ENCODE peak calls at places on chromosomes 12 and 14, in five cellular contexts. One of them, this sample, is unnamed.

GRCh38 chr12:57049890-57050289 is at the start of gene MYO1A:
- DNase-seq in sigmoid colon: no peak
- DNase-seq in WERI-Rb-1: no peak
- DNase-seq in heart right ventricle: no peak
- DNase-seq in lung: no peak
- DNase-seq in this sample: no peak

GRCh38 chr14:93280743-93281142 is 52.1 kb downstream of the BTBD7 start:
- DNase-seq in sigmoid colon: no peak
- DNase-seq in WERI-Rb-1: no peak
- DNase-seq in heart right ventricle: no peak
- DNase-seq in lung: no peak
- DNase-seq in this sample: no peak

GRCh38 chr14:34328178-34328577 is 133.9 kb downstream of the SPTSSA start:
- DNase-seq in sigmoid colon: no peak
- DNase-seq in WERI-Rb-1: no peak
- DNase-seq in heart right ventricle: no peak
- DNase-seq in lung: no peak
- DNase-seq in this sample: no peak

GRCh38 chr14:64654072-64654899 is 49.9 kb upstream of the PLEKHG3 start:
- DNase-seq in sigmoid colon: no peak
- DNase-seq in WERI-Rb-1: no peak
- DNase-seq in heart right ventricle: no peak
- DNase-seq in lung: no peak
- DNase-seq in this sample: no peak

GRCh38 chr14:64891839-64892375 is 12.2 kb upstream of the SPTB start:
- DNase-seq in sigmoid colon: no peak
- DNase-seq in WERI-Rb-1: peak; percentile 32
- DNase-seq in heart right ventricle: no peak
- DNase-seq in lung: no peak
- DNase-seq in this sample: no peak

GRCh38 chr14:67766035-67766680 is 50.2 kb downstream of the ZFYVE26 start:
- DNase-seq in sigmoid colon: no peak
- DNase-seq in WERI-Rb-1: peak; percentile 20
- DNase-seq in heart right ventricle: no peak
- DNase-seq in lung: no peak
- DNase-seq in this sample: no peak

GRCh38 chr14:76056128-76056527 is 70.6 kb downstream of the IFT43 start:
- DNase-seq in sigmoid colon: no peak
- DNase-seq in WERI-Rb-1: peak; percentile 19
- DNase-seq in heart right ventricle: no peak
- DNase-seq in lung: no peak
- DNase-seq in this sample: no peak

GRCh38 chr14:78758333-78758732 is 588.2 kb downstream of the NRXN3 start:
- DNase-seq in sigmoid colon: no peak
- DNase-seq in WERI-Rb-1: peak; percentile 69
- DNase-seq in heart right ventricle: no peak
- DNase-seq in lung: no peak
- DNase-seq in this sample: no peak

GRCh38 chr14:65864993-65865392 is 452.5 kb downstream of the FUT8 start:
- DNase-seq in sigmoid colon: no peak
- DNase-seq in WERI-Rb-1: peak; percentile 48
- DNase-seq in heart right ventricle: no peak
- DNase-seq in lung: no peak
- DNase-seq in this sample: no peak

GRCh38 chr12:53954694-53955035 is at the start of gene HOXC12:
- DNase-seq in sigmoid colon: no peak
- DNase-seq in WERI-Rb-1: no peak
- DNase-seq in heart right ventricle: no peak
- DNase-seq in lung: no peak
- DNase-seq in this sample: no peak

GRCh38 chr14:65387628-65388027 is 24.9 kb upstream of the FUT8 start:
- DNase-seq in sigmoid colon: no peak
- DNase-seq in WERI-Rb-1: no peak
- DNase-seq in heart right ventricle: no peak
- DNase-seq in lung: no peak
- DNase-seq in this sample: no peak

GRCh38 chr12:19709889-19710288 is 270.6 kb downstream of the AEBP2 start:
- DNase-seq in sigmoid colon: no peak
- DNase-seq in WERI-Rb-1: no peak
- DNase-seq in heart right ventricle: no peak
- DNase-seq in lung: no peak
- DNase-seq in this sample: no peak

GRCh38 chr12:19707948-19708409 is 268.7 kb downstream of the AEBP2 start:
- DNase-seq in sigmoid colon: no peak
- DNase-seq in WERI-Rb-1: no peak
- DNase-seq in heart right ventricle: no peak
- DNase-seq in lung: no peak
- DNase-seq in this sample: no peak

GRCh38 chr12:19706936-19707335 is 267.6 kb downstream of the AEBP2 start:
- DNase-seq in sigmoid colon: no peak
- DNase-seq in WERI-Rb-1: no peak
- DNase-seq in heart right ventricle: no peak
- DNase-seq in lung: no peak
- DNase-seq in this sample: no peak

GRCh38 chr12:19710811-19711793 is 271.8 kb downstream of the AEBP2 start:
- DNase-seq in sigmoid colon: peak; percentile 82
- DNase-seq in WERI-Rb-1: no peak
- DNase-seq in heart right ventricle: no peak
- DNase-seq in lung: no peak
- DNase-seq in this sample: no peak

GRCh38 chr12:19712041-19712440 is 272.7 kb downstream of the AEBP2 start:
- DNase-seq in sigmoid colon: no peak
- DNase-seq in WERI-Rb-1: no peak
- DNase-seq in heart right ventricle: no peak
- DNase-seq in lung: no peak
- DNase-seq in this sample: no peak
- H3K27ac ChIP-seq in sigmoid colon: peak overlapping the region; percentile 82
- H3K27ac ChIP-seq in WERI-Rb-1: no peak overlapping the region
- H3K27ac ChIP-seq in heart right ventricle: no peak overlapping the region
- H3K27ac ChIP-seq in lung: no peak overlapping the region
- H3K27ac ChIP-seq in this sample: no peak overlapping the region

DNA sequence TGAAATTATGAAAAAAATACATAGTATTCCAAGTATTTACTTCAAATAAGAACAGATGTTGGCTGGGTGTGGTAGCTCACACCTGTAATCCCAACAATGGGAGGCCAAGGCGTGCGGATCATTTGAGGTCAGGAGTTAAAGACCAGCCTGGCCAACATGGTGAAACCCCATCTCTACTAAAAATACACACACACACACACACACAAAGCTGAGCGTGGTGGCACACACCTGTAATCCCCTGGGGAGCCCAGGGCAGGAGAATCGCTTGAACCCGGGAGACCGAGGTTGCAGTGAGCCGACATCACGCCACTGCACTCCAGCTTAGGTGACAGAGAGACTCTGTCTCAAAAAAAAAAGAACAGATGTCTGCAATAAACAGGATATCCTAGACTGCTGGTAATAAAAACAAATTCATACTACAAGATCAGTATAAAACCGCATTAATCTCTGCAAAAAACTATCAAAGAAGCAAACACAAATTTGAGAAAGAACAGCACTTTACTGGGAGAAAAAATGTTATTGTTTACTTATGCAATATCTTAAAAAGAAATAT is 23.8 kb downstream of the EEA1 start:
- DNase-seq in sigmoid colon: no peak
- DNase-seq in WERI-Rb-1: no peak
- DNase-seq in heart right ventricle: no peak
- DNase-seq in lung: no peak
- DNase-seq in this sample: no peak
- H3K9me3 ChIP-seq in sigmoid colon: no peaks in the 10 kb centered on the region
- H3K9me3 ChIP-seq in WERI-Rb-1: peaks cover 4% of the 10 kb centered on the region
- H3K9me3 ChIP-seq in heart right ventricle: peaks cover 6% of the 10 kb centered on the region
- H3K9me3 ChIP-seq in lung: no peaks in the 10 kb centered on the region
- H3K9me3 ChIP-seq in this sample: no peaks in the 10 kb centered on the region

GRCh38 chr12:99389751-99390150 is 257.8 kb upstream of the GARIN6 start:
- DNase-seq in sigmoid colon: no peak
- DNase-seq in WERI-Rb-1: no peak
- DNase-seq in heart right ventricle: no peak
- DNase-seq in lung: no peak
- DNase-seq in this sample: no peak

GRCh38 chr12:99387661-99388060 is 259.9 kb upstream of the GARIN6 start:
- DNase-seq in sigmoid colon: no peak
- DNase-seq in WERI-Rb-1: no peak
- DNase-seq in heart right ventricle: no peak
- DNase-seq in lung: no peak
- DNase-seq in this sample: no peak

GRCh38 chr12:99392091-99392850 is 255.3 kb upstream of the GARIN6 start:
- DNase-seq in sigmoid colon: no peak
- DNase-seq in WERI-Rb-1: no peak
- DNase-seq in heart right ventricle: no peak
- DNase-seq in lung: no peak
- DNase-seq in this sample: no peak

GRCh38 chr12:99393763-99394162 is 253.8 kb upstream of the GARIN6 start:
- DNase-seq in sigmoid colon: no peak
- DNase-seq in WERI-Rb-1: no peak
- DNase-seq in heart right ventricle: no peak
- DNase-seq in lung: no peak
- DNase-seq in this sample: no peak

GRCh38 chr12:99390707-99391106 is 256.8 kb upstream of the GARIN6 start:
- DNase-seq in sigmoid colon: no peak
- DNase-seq in WERI-Rb-1: peak; percentile 72
- DNase-seq in heart right ventricle: no peak
- DNase-seq in lung: no peak
- DNase-seq in this sample: no peak
- TF ChIP-seq CTCF in sigmoid colon: no peak
- TF ChIP-seq CTCF in WERI-Rb-1: peak; percentile 78
- TF ChIP-seq CTCF in heart right ventricle: no peak
- TF ChIP-seq CTCF in lung: no peak
- TF ChIP-seq CTCF in this sample: no peak

GRCh38 chr14:28870033-28870564 is 103.5 kb downstream of the FOXG1 start:
- DNase-seq in sigmoid colon: no peak
- DNase-seq in WERI-Rb-1: no peak
- DNase-seq in heart right ventricle: no peak
- DNase-seq in lung: no peak
- DNase-seq in this sample: no peak

DNA sequence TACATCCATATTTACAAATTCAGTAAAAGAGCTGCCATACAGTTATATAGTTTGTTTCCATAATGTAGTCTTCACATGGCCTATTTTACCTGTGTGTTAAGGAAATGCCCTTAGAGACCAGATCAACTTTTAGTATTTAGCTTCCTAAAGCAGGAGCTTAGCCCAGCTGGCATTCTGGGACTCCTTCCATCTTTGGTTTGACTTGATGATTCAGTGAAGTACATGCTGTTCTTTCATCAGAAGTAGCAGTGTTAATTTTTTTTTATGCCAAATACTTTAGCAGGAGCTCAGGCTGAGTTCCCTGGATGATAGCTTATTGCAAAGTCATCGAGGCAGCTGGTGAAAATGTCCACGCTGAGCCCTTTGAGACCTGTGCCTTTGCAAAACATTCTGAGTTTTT is 101.0 kb downstream of the FOXG1 start:
- DNase-seq in sigmoid colon: no peak
- DNase-seq in WERI-Rb-1: no peak
- DNase-seq in heart right ventricle: no peak
- DNase-seq in lung: no peak
- DNase-seq in this sample: no peak
- H3K27ac ChIP-seq in sigmoid colon: no peak overlapping the region
- H3K27ac ChIP-seq in WERI-Rb-1: no peak overlapping the region
- H3K27ac ChIP-seq in heart right ventricle: no peak overlapping the region
- H3K27ac ChIP-seq in lung: no peak overlapping the region
- H3K27ac ChIP-seq in this sample: no peak overlapping the region

DNA sequence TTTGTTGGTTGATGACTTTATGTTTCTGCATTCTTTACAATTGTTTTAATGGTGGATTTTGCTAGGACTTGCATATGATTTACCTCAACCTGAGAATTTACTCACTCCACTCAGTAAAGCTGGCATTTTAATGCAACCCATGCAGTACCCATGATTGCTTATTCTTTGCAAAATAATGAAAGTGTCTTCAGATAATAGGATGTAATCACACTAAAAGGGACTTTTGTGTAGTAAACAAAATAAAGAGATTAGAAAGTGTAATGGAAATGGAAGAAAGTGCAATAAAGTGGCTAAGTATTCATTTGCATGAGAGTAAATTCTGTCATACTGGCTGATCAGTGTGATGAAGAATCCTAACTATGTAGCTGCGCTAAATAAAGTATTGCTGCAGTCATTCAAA is 87.6 kb upstream of the NOVA1 start:
- DNase-seq in sigmoid colon: no peak
- DNase-seq in WERI-Rb-1: no peak
- DNase-seq in heart right ventricle: no peak
- DNase-seq in lung: no peak
- DNase-seq in this sample: no peak
- H3K9me3 ChIP-seq in sigmoid colon: no peaks in the 10 kb centered on the region
- H3K9me3 ChIP-seq in WERI-Rb-1: peaks cover 5% of the 10 kb centered on the region
- H3K9me3 ChIP-seq in heart right ventricle: no peaks in the 10 kb centered on the region
- H3K9me3 ChIP-seq in lung: peaks cover 1% of the 10 kb centered on the region
- H3K9me3 ChIP-seq in this sample: peaks cover 8% of the 10 kb centered on the region

GRCh38 chr12:107875772-107876171 is 101.3 kb downstream of the ASCL4 start:
- DNase-seq in sigmoid colon: no peak
- DNase-seq in WERI-Rb-1: no peak
- DNase-seq in heart right ventricle: no peak
- DNase-seq in lung: no peak
- DNase-seq in this sample: no peak
- TF ChIP-seq CTCF in sigmoid colon: no peak
- TF ChIP-seq CTCF in WERI-Rb-1: no peak
- TF ChIP-seq CTCF in heart right ventricle: no peak
- TF ChIP-seq CTCF in lung: no peak
- TF ChIP-seq CTCF in this sample: no peak

GRCh38 chr12:97552410-97553050 is 89.9 kb downstream of the RMST start:
- DNase-seq in sigmoid colon: no peak
- DNase-seq in WERI-Rb-1: no peak
- DNase-seq in heart right ventricle: no peak
- DNase-seq in lung: no peak
- DNase-seq in this sample: no peak

GRCh38 chr12:97557116-97557515 is 94.5 kb downstream of the RMST start:
- DNase-seq in sigmoid colon: no peak
- DNase-seq in WERI-Rb-1: no peak
- DNase-seq in heart right ventricle: no peak
- DNase-seq in lung: no peak
- DNase-seq in this sample: no peak

GRCh38 chr12:97560359-97560758 is 97.8 kb downstream of the RMST start:
- DNase-seq in sigmoid colon: no peak
- DNase-seq in WERI-Rb-1: no peak
- DNase-seq in heart right ventricle: no peak
- DNase-seq in lung: no peak
- DNase-seq in this sample: no peak

GRCh38 chr12:97555547-97556200 is 93.1 kb downstream of the RMST start:
- DNase-seq in sigmoid colon: no peak
- DNase-seq in WERI-Rb-1: no peak
- DNase-seq in heart right ventricle: no peak
- DNase-seq in lung: no peak
- DNase-seq in this sample: no peak

DNA sequence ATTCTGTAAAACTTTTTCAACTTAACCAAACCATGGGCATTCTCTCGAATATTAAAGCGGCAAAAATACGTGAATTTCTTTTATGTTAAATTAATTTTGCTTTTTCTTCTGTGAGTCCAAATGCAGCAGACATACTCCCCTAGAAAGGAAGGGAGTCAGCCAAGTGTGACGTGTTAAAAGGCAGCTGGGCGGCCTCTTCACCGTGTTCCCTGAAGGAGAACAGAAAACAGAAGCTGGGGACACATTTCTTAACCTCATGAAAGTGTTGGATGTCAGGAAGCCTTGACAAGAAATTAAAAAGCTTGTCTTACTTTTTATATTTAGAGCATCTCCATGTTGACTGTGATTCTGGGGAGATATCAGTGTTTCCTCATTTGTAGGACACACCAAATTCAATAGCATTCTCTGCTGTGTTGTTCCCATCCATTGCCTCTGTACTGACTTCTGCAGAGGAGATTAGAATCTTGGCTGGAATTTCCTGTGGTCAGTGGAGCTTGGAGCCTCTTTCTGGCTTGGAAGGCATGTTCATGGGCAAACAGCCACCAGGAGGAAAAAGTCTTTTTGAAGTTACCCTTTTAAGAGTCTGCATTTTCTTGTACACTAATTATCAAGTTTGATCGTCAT is 93.7 kb downstream of the RMST start:
- DNase-seq in sigmoid colon: no peak
- DNase-seq in WERI-Rb-1: no peak
- DNase-seq in heart right ventricle: peak; percentile 16
- DNase-seq in lung: peak; percentile 60
- DNase-seq in this sample: no peak
- H3K27ac ChIP-seq in sigmoid colon: no peak overlapping the region
- H3K27ac ChIP-seq in WERI-Rb-1: no peak overlapping the region
- H3K27ac ChIP-seq in heart right ventricle: peak overlapping the region; percentile 63
- H3K27ac ChIP-seq in lung: peak overlapping the region; percentile 68
- H3K27ac ChIP-seq in this sample: no peak overlapping the region

This sample was measured in CD4-positive, alpha-beta T cell.